ENCODE peak calls at places on chromosomes 6 and 20, in four cellular contexts. D is uterus, V is fibroblast of lung, I is foreskin fibroblast. Y is an unnamed sample.

GRCh38 chr6:83365931-83366330 is 64.9 kb downstream of the ME1 start:
- DNase-seq in V (peak; percentile 90), I (peak; percentile 36), D (no peak), Y (peak; percentile 69)

GRCh38 chr6:121055572-121056163 is 278.6 kb downstream of the TBC1D32 start:
- DNase-seq in D (no peak), V (peak; percentile 65), I (peak; percentile 23), Y (peak; percentile 61)

GRCh38 chr6:66913657-66914056 is 1206.6 kb upstream of the EYS start:
- DNase-seq in D (no peak), V (no peak), I (no peak), Y (no peak)

GRCh38 chr6:56940977-56941376 is 13.9 kb upstream of the BEND6 start:
- DNase-seq in D (no peak), V (no peak), I (no peak), Y (no peak)

GRCh38 chr6:72809701-72810379 is 188.0 kb downstream of the KCNQ5 start:
- DNase-seq in D (no peak), V (peak; percentile 14), I (no peak), Y (peak; percentile 39)

GRCh38 chr20:3813758-3814581 is 6.4 kb upstream of the AP5S1 start:
- DNase-seq in V (no peak), D (no peak), I (no peak), Y (no peak)

GRCh38 chr6:149963212-149963461 is 606 bp upstream of the ULBP1 start:
- DNase-seq in D (no peak), I (peak; percentile 32), V (peak; percentile 59), Y (peak; percentile 34)

GRCh38 chr6:33820243-33820642 is 16.4 kb upstream of the MLN start:
- DNase-seq in D (no peak), I (no peak), V (no peak), Y (no peak)

GRCh38 chr6:11214438-11214837 is 18.0 kb downstream of the NEDD9 start:
- DNase-seq in D (no peak), I (no peak), V (no peak), Y (no peak)

DNA sequence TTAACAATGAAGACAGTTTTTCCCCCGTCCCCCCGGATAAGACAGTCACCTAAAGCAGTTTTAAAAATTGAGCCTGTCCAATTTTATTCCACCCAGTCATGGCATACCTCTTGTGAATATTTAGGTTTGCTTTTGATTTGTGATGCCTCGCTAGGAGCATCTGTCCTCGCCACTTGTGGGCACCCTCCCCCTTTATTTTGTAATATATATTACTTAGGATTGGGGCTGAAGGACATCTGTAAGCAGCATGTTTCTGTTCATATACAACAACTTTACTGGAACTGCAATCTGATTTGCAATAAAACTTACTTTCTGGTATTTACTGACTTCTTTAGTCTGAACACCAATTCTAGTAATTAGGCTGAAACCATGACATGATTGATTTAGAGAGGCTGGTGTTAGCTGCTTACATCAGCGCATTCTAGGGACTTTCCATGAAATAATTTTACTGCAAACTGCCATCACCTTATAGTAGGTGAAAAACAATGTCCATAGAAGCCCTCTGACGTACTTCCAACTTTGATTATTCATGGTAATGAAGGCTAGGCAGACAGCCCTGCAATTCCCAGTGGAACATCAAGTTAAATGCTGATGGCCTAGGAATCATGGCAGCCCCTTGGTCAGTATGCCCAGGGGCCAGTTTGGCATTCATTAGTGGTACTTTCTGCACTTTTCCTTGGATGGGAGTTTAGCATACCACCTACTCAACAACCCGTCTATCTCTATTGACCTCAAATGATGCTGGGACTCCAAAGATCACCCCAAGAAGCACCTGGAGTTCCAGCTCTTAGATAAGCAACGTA is 132.9 kb upstream of the MCHR2 start:
- DNase-seq in D (no peak), I (no peak), V (no peak), Y (no peak)
- TF ChIP-seq CTCF in D (no peak), I (no peak), V (no peak), Y (no peak)

GRCh38 chr6:43647613-43648012 is 2.8 kb downstream of the RSPH9 start:
- DNase-seq in I (no peak), V (no peak), D (no peak), Y (no peak)

GRCh38 chr6:43645613-43645964 is 753 bp downstream of the RSPH9 start:
- DNase-seq in D (no peak), I (no peak), V (no peak), Y (no peak)

GRCh38 chr6:43639984-43640800 is 4.6 kb downstream of the MAD2L1BP start:
- DNase-seq in V (no peak), I (no peak), D (no peak), Y (no peak)

GRCh38 chr6:43648248-43648647 is 3.4 kb downstream of the RSPH9 start:
- DNase-seq in I (no peak), V (no peak), D (no peak), Y (no peak)

GRCh38 chr6:43644940-43645612 is at the start of gene RSPH9:
- DNase-seq in V (peak; percentile 85), I (peak; percentile 73), D (peak; percentile 82), Y (peak; percentile 79)
- H3K4me3 ChIP-seq in V (peak within 1 kb of the TSS; percentile 55), I (peak within 1 kb of the TSS; percentile 68), D (peak within 1 kb of the TSS; percentile 45), Y (peak within 1 kb of the TSS; percentile 69)

DNA sequence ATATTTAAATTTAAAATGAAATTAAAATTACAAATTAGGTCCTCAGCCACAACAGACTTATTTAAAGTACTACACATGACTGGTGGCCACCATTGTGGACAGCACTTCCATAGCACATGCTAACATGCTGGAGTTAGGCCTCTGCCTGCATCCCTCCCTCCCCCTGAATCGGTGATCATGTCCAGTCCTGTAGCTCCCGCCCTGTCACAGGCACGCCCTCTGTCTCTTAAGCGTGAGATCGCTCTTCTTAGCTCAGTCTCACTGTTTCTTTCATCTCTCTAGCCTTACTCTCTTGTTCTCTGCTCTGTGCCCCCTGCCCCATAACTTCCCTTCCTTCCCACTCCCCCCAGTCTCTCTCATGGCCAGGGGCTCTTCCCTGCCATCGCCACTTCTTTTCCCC is 28.9 kb downstream of the ELMO2 start:
- DNase-seq in V (no peak), D (no peak), I (no peak), Y (no peak)
- TF ChIP-seq CTCF in V (no peak), D (no peak), I (no peak), Y (no peak)

DNA sequence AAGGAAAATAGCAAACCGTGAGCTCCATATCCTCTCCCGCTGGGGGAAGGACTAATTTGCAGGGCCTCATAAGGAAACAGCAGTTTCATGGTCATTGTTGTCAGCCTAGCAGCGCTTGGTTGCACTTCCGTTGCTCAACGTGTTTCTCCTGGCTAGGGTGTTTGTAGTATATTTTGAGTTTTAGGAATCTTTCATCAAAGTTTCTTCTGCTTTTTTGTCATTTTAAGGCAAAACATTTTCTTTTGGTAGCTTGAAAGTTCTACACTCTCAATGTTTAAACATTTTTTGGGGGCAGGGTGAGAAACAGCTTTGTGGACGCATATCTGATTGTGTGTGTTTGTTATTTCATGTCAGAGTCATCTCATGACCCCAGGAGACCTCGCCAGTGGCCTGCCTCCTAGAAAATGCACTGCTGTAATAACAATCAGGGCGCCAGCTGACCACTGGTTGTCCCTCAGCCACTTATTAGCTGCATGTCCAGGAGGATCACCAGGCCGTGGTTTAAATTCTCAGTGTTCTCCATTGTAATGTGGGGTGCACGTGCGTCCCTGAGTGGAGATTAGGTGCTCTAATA is 20.6 kb downstream of the JARID2 start:
- DNase-seq in V (no peak), D (no peak), I (no peak), Y (no peak)
- H3K4me3 ChIP-seq in V (no peak overlapping the region), D (no peak overlapping the region), I (no peak overlapping the region), Y (no peak overlapping the region)

DNA sequence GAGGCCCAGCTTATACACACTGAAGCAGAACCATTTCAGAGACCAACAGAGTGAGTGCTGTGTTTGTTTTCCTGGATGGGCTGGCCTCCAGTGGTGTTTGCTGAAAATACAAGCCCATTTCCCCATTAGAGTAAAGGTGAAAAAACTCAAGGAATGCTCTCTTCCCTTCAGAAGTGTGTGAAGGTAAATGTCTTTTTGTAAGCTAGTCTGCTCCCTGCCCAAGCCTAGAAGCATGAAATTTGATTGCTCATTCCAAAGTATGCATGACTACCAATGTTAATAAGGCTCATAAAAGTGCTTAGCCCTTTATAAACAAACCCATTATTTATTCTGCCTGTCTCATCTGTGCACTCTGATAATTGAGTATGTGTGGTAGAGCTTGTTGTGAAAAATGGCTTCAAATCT is 59.1 kb downstream of the ADGRF1 start:
- DNase-seq in I (peak; percentile 35), V (no peak), D (no peak), Y (peak; percentile 36)
- TF ChIP-seq CTCF in I (no peak), V (no peak), D (no peak), Y (no peak)

GRCh38 chr20:63856111-63856511 is 5.2 kb upstream of the ABHD16B start:
- DNase-seq in V (no peak), D (no peak), I (no peak), Y (no peak)

GRCh38 chr20:63859166-63859699 is 2.1 kb upstream of the ABHD16B start:
- DNase-seq in V (no peak), D (no peak), I (no peak), Y (no peak)

GRCh38 chr20:63857751-63858392 is 3.4 kb upstream of the ABHD16B start:
- DNase-seq in V (peak; percentile 22), I (peak; percentile 44), D (no peak), Y (peak; percentile 68)

GRCh38 chr20:63860325-63861051 is 810 bp upstream of the ABHD16B start:
- DNase-seq in V (no peak), D (no peak), I (no peak), Y (no peak)

DNA sequence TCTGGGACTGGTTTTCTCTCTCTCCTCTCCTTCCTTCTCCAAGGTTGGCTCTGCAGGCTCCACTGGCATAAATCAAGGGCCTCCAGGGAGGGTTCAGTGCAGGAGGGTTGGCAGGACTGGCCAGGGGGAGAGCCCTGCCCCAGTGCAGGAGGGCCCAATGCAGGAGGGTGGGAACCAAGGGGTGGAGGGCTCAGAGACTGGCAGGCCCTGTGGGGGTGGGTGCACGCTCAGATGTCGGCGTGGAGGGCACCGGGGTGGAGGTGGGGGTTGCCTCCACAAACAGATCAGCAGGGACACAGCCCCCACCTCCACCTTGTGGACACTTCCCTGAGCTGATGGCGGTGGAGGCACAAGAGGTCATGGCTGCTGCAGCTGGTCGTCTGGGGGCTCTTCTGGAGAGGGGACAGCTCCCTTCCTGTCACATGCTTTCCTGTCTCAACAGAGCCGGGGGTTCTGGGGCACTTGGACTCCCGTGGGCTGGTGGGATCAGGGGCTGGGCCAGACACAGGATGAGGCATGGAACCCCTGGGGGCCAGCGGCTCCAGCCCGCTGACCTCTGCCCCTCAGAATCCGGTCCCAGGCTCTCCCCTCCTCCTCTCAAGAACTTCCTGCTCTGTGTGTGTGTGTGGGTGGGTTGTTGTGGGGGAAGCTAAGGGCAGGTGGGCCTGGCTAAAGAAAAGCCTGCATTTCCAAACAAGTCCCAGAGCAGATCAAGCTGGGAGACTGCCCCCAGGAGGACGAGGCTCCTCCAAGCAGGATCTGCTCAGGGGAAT is 2.7 kb upstream of the ABHD16B start:
- DNase-seq in V (peak; percentile 65), D (no peak), I (peak; percentile 35), Y (peak; percentile 79)
- H3K4me3 ChIP-seq in V (no peak overlapping the region), D (no peak overlapping the region), I (no peak overlapping the region), Y (no peak overlapping the region)

DNA sequence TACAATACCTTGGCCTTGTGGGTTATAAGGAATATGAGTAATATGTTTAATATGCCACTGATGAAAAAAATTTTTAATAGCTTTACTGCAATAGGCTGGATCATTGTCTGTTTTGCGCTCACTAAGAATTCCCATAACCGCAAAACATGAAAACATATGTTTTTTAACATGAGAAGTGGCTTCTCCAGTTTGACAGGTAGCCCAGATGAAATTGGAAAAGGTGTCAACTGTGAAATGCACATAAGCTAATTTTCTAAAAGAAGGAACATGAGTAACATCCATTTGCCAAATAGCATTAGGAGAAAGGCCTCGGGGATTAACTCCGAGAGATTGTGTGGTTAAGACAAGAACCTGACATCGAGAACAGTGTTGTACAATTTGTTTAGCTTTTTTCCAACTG is 4.9 kb downstream of the GLYATL3 start:
- DNase-seq in V (no peak), I (no peak), D (no peak), Y (no peak)
- TF ChIP-seq CTCF in V (no peak), I (no peak), D (no peak), Y (no peak)

GRCh38 chr6:108175592-108176279 is 9.9 kb downstream of the NR2E1 start:
- DNase-seq in D (no peak), I (no peak), V (no peak), Y (no peak)
- H3K4me3 ChIP-seq in D (no peak overlapping the region), I (no peak overlapping the region), V (no peak overlapping the region), Y (no peak overlapping the region)